ENCODE peak calls at places on chromosomes 1 and 21, in six cellular contexts. Q, W, K, J, S and Y are unnamed samples.

GRCh38 chr1:16183157-16183556 is 27.3 kb upstream of the EPHA2 start:
- DNase-seq in J (no peak), K (peak), S (no peak), W (no peak), Q (peak), Y (no peak)

GRCh38 chr21:39048574-39048973 is 134.7 kb downstream of the PSMG1 start:
- DNase-seq in K (no peak), W (no peak), S (no peak), J (no peak), Q (peak), Y (no peak)

GRCh38 chr1:211734791-211735190 is 59.4 kb upstream of the NEK2 start:
- DNase-seq in Q (no peak), J (no peak), K (peak), W (no peak), S (no peak), Y (no peak)

GRCh38 chr1:221487781-221488520 is 253.9 kb downstream of the DUSP10 start:
- DNase-seq in J (no peak), S (no peak), W (no peak), K (peak), Q (no peak), Y (no peak)

GRCh38 chr1:51284487-51284954 is 45.8 kb downstream of the TTC39A start:
- DNase-seq in Q (no peak), W (no peak), K (peak), S (no peak), J (no peak), Y (no peak)

GRCh38 chr1:91900538-91900937 is 14.6 kb upstream of the TGFBR3 start:
- DNase-seq in K (peak), W (no peak), S (no peak), J (no peak), Q (no peak), Y (no peak)

GRCh38 chr1:223141021-223141420 is 2.0 kb downstream of the TLR5 start:
- DNase-seq in S (no peak), Q (no peak), W (no peak), K (no peak), J (no peak), Y (no peak)

GRCh38 chr1:88089961-88090360 is 594.1 kb upstream of the PKN2 start:
- DNase-seq in J (no peak), Q (no peak), S (no peak), W (no peak), K (no peak), Y (no peak)

GRCh38 chr1:1116701-1117468 is 996 bp upstream of the C1orf159 start:
- DNase-seq in S (no peak), J (no peak), W (peak), K (no peak), Q (peak), Y (no peak)

GRCh38 chr1:205319081-205320018 is 2.2 kb downstream of the NUAK2 start:
- DNase-seq in S (peak), W (peak), K (peak), Q (peak), J (no peak), Y (no peak)

GRCh38 chr1:223041481-223041880 is 101.6 kb downstream of the TLR5 start:
- DNase-seq in K (no peak), S (no peak), Q (no peak), J (no peak), W (no peak), Y (no peak)

GRCh38 chr1:89987170-89987819 is 7.6 kb upstream of the ZNF326 start:
- DNase-seq in K (peak), Q (peak), W (peak), J (no peak), S (no peak), Y (no peak)

GRCh38 chr21:33895356-33895755 is 20.2 kb downstream of the ATP5PO start:
- DNase-seq in J (no peak), Q (no peak), W (no peak), S (no peak), K (no peak), Y (no peak)

GRCh38 chr1:154290921-154291320 is 18.5 kb downstream of the HAX1 start:
- DNase-seq in Q (no peak), J (no peak), K (no peak), W (no peak), S (no peak), Y (no peak)

GRCh38 chr1:203461717-203462116 is 13.9 kb upstream of the PRELP start:
- DNase-seq in W (no peak), K (no peak), J (no peak), Q (no peak), S (no peak), Y (no peak)

GRCh38 chr21:34890258-34890723 is 158.8 kb downstream of the RUNX1 start:
- DNase-seq in J (no peak), K (no peak), W (no peak), Q (no peak), S (no peak), Y (no peak)

GRCh38 chr1:112296908-112297307 is 99.1 kb upstream of the CTTNBP2NL start:
- DNase-seq in S (no peak), W (no peak), J (no peak), Q (no peak), K (no peak), Y (no peak)

GRCh38 chr1:186848509-186849130 is 19.9 kb downstream of the PLA2G4A start:
- DNase-seq in J (no peak), W (no peak), Q (no peak), K (peak), S (no peak), Y (no peak)

GRCh38 chr1:72007312-72007711 is 275.0 kb downstream of the NEGR1 start:
- DNase-seq in Q (no peak), K (no peak), J (no peak), W (no peak), S (no peak), Y (no peak)

GRCh38 chr21:35697321-35697808 is 363.0 kb downstream of the SETD4 start:
- DNase-seq in W (peak), J (no peak), Q (no peak), K (no peak), S (peak), Y (peak)

GRCh38 chr21:14670409-14670808 is 124.3 kb upstream of the SAMSN1 start:
- DNase-seq in S (no peak), K (no peak), J (no peak), W (no peak), Q (no peak), Y (no peak)

GRCh38 chr21:40053007-40053406 is 185.8 kb downstream of the PCP4 start:
- DNase-seq in W (peak), K (no peak), S (no peak), J (no peak), Q (no peak), Y (peak)

GRCh38 chr1:200530551-200531261 is 89.8 kb downstream of the KIF14 start:
- DNase-seq in J (no peak), Q (no peak), W (no peak), K (no peak), S (no peak), Y (no peak)

GRCh38 chr1:17286646-17287045 is 21.4 kb upstream of the PADI4 start:
- DNase-seq in W (no peak), Q (no peak), J (no peak), K (no peak), S (no peak), Y (no peak)

GRCh38 chr1:51453010-51453409 is 66.1 kb downstream of the EPS15 start:
- DNase-seq in Q (no peak), J (no peak), S (no peak), W (no peak), K (no peak), Y (no peak)

GRCh38 chr1:23743287-23744052 is at the start of gene ELOA:
- DNase-seq in K (peak), W (peak), S (peak), Q (peak), J (peak), Y (peak)

GRCh38 chr1:54095543-54096286 is 42.3 kb downstream of the TCEANC2 start:
- DNase-seq in W (no peak), Q (peak), K (no peak), S (no peak), J (no peak), Y (no peak)

GRCh38 chr1:75725256-75725655 is 747 bp downstream of the ACADM start:
- DNase-seq in Q (peak), J (no peak), W (no peak), S (no peak), K (no peak), Y (no peak)

GRCh38 chr1:46719689-46720088 is 775 bp upstream of the EFCAB14 start:
- DNase-seq in K (no peak), Q (no peak), J (no peak), S (no peak), W (no peak), Y (peak)

GRCh38 chr1:53505891-53506290 is 46.7 kb downstream of the DMRTB1 start:
- DNase-seq in Q (no peak), J (no peak), K (no peak), W (no peak), S (no peak), Y (no peak)

GRCh38 chr1:211551628-211552465 is 27.1 kb downstream of the SLC30A1 start:
- DNase-seq in J (peak), W (no peak), S (no peak), Q (peak), K (peak), Y (no peak)

GRCh38 chr1:209620484-209620879 is 31.7 kb downstream of the LAMB3 start:
- DNase-seq in Q (no peak), W (no peak), S (no peak), K (no peak), J (no peak), Y (no peak)

GRCh38 chr1:89809556-89809955 is 11.3 kb upstream of the LRRC8D start:
- DNase-seq in J (no peak), K (no peak), W (no peak), S (no peak), Q (no peak), Y (no peak)

GRCh38 chr1:29121951-29122661 is 1.6 kb downstream of the TMEM200B start:
- DNase-seq in S (peak), W (peak), Q (no peak), K (no peak), J (no peak), Y (peak)

GRCh38 chr1:167392200-167392696 is 126.1 kb downstream of the CD247 start:
- DNase-seq in S (no peak), W (no peak), Q (no peak), K (no peak), J (no peak), Y (no peak)

DNA sequence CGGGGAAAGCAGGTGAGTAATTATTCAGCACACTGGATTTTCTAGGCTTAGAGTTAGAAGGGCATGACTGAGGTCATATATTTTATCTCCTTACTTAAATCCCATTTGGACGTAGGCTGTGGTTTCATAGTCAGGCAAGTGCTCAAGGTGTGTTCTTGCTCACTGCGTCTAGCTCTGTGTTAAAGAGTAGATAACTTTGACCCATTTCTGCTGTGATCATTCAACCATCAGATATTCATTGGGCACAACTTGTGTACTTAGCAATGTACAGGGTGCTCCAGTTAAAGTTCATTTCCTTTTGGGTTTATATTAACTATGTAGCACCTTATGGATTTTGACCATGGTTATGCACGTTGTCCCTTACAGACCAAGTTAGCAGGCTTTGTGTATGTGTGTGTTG is 14.6 kb downstream of the PFKFB2 start:
- DNase-seq in K (no peak), Q (no peak), S (no peak), J (no peak), W (no peak), Y (no peak)
- TF ChIP-seq POLR2A in K (no peak), Q (no peak), S (no peak), J (no peak), W (no peak), Y (no peak)

GRCh38 chr1:156644146-156644545 is 2.2 kb downstream of the BCAN start:
- DNase-seq in J (no peak), K (no peak), Q (no peak), S (no peak), W (no peak), Y (no peak)

GRCh38 chr1:156645058-156645457 is 3.1 kb downstream of the BCAN start:
- DNase-seq in K (no peak), S (no peak), J (no peak), W (no peak), Q (no peak), Y (no peak)

GRCh38 chr1:156645666-156646065 is 3.7 kb downstream of the BCAN start:
- DNase-seq in S (no peak), Q (no peak), J (no peak), K (no peak), W (no peak), Y (no peak)

GRCh38 chr1:156643266-156644092 is 1.6 kb downstream of the BCAN start:
- DNase-seq in S (no peak), J (no peak), W (no peak), K (no peak), Q (peak), Y (no peak)

GRCh38 chr1:156644640-156645039 is 2.7 kb downstream of the BCAN start:
- DNase-seq in W (no peak), K (no peak), J (no peak), S (no peak), Q (no peak), Y (no peak)
- TF ChIP-seq POLR2A in W (no peak), K (no peak), J (no peak), S (no peak), Q (no peak), Y (no peak)

GRCh38 chr1:150067184-150068182 is at the start of gene VPS45:
- DNase-seq in Q (peak), S (peak), K (peak), W (peak), J (peak), Y (peak)
- TF ChIP-seq POLR2A in Q (peak), S (peak), K (peak), W (peak), J (no peak), Y (peak)

GRCh38 chr1:201877877-201878339 is 10.8 kb upstream of the SHISA4 start:
- DNase-seq in S (no peak), J (no peak), Q (peak), K (peak), W (peak), Y (no peak)
- TF ChIP-seq POLR2A in S (no peak), J (no peak), Q (no peak), K (no peak), W (no peak), Y (no peak)

DNA sequence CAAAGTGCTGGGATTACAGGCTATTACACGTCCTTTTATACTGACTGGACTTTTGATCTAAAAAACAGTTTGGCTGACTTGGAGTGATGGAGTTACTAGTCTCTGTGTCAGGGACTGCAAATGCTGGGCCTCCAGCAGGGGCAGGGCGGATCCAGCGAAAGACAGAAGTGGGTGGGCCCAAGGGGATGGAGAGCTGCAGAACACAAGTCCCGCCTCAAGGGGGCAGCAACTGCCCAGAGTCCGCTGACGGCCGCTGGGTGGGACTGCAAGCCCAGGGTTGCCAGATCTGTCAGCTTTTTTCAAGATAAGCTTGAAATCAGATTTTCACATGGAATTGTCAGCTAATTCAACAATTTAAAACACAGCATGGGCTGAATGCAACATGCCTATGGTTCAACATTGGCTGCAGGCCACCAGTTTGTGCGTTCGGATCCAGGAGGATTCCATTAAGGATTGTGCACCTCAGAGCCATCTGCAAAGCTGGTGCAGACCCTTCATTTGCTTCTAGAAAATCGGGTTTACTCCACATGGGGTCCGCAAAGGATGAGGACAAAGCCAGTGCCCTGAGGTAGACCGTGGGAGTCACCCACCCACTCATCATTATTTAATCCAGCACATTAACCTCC is 10.7 kb downstream of the STMN1 start:
- DNase-seq in S (peak), W (peak), K (peak), Q (peak), J (peak), Y (peak)
- TF ChIP-seq POLR2A in S (no peak), W (no peak), K (no peak), Q (no peak), J (no peak), Y (peak)

GRCh38 chr1:18920931-18921330 is 18.6 kb upstream of the ALDH4A1 start:
- DNase-seq in W (no peak), K (no peak), Q (no peak), S (no peak), J (no peak), Y (no peak)

GRCh38 chr1:18921506-18922251 is 19.3 kb upstream of the ALDH4A1 start:
- DNase-seq in K (no peak), S (no peak), J (no peak), W (no peak), Q (peak), Y (no peak)

GRCh38 chr1:18922848-18923475 is 20.6 kb upstream of the ALDH4A1 start:
- DNase-seq in Q (peak), W (no peak), K (no peak), S (peak), J (no peak), Y (no peak)

GRCh38 chr1:18923721-18924610 is 21.6 kb upstream of the ALDH4A1 start:
- DNase-seq in K (no peak), W (no peak), Q (peak), J (no peak), S (no peak), Y (peak)

GRCh38 chr1:18922319-18922726 is 20.0 kb upstream of the ALDH4A1 start:
- DNase-seq in S (peak), W (peak), J (no peak), K (peak), Q (peak), Y (no peak)
- TF ChIP-seq POLR2A in S (peak), W (peak), J (no peak), K (no peak), Q (no peak), Y (no peak)

DNA sequence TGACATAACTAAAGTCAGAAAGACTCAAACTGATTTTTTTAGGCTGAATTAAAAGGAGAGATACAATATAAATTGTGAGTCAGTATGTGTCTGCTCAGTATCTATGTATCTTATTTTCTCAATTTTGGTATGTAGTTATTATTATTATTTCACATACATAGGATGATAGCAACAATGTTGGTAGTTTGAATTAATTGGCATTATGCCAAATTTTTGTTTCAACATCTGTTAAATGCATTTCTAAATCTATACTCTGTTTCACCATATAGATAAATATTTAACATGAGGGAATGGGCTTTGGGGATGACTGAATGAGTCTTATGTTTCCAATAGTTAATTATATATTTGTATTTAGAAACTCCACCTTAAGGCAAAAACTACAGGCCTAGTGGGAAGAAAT is 12.6 kb upstream of the HMCN1 start:
- DNase-seq in J (no peak), K (no peak), S (no peak), W (no peak), Q (no peak), Y (no peak)
- TF ChIP-seq POLR2A in J (no peak), K (no peak), S (no peak), W (no peak), Q (no peak), Y (no peak)

GRCh38 chr21:42218836-42219605 is at the start of gene ABCG1:
- DNase-seq in S (peak), K (no peak), Q (no peak), W (no peak), J (peak), Y (peak)
- TF ChIP-seq POLR2A in S (no peak), K (no peak), Q (no peak), W (peak), J (peak), Y (no peak)